ENCODE peak calls at places on chromosomes 3 and 15, in nine cellular contexts. Y is NB4, V is transverse colon, S is upper lobe of left lung, M is tibial nerve, B is K562, J is heart left ventricle, E is breast epithelium, A is A549. K is an unnamed sample.

GRCh38 chr3:61414456-61414855 is 146.9 kb upstream of the PTPRG start:
- DNase-seq in Y (no peak), V (no peak), S (no peak), M (no peak), B (no peak), J (no peak), E (no peak), A (no peak), K (no peak)

GRCh38 chr3:97981886-97982285 is 9.7 kb upstream of the RIOX2 start:
- DNase-seq in Y (no peak), V (no peak), S (no peak), M (peak), B (no peak), J (no peak), E (no peak), A (no peak), K (no peak)

GRCh38 chr15:55737373-55737772 is 5.6 kb downstream of the PRTG start:
- DNase-seq in Y (no peak), V (no peak), S (no peak), M (no peak), B (no peak), J (no peak), E (no peak), A (peak), K (no peak)

GRCh38 chr15:65336767-65337435 is 32.4 kb downstream of the RNU5B-1 start:
- DNase-seq in Y (no peak), V (no peak), S (no peak), M (no peak), B (no peak), J (no peak), E (no peak), A (no peak), K (no peak)

GRCh38 chr3:41190509-41191284 is 8.6 kb upstream of the CTNNB1 start:
- DNase-seq in Y (no peak), V (no peak), S (no peak), M (no peak), B (no peak), J (no peak), E (no peak), A (no peak), K (no peak)

GRCh38 chr15:92365079-92365478 is 28.6 kb upstream of the ST8SIA2 start:
- DNase-seq in Y (peak), V (peak), S (no peak), M (no peak), B (no peak), J (no peak), E (no peak), A (no peak), K (no peak)

GRCh38 chr3:156694536-156694935 is 20.1 kb downstream of the TIPARP start:
- DNase-seq in Y (no peak), V (no peak), S (no peak), M (no peak), B (no peak), J (no peak), E (no peak), A (no peak), K (no peak)

GRCh38 chr3:15431256-15431837 is 3.9 kb downstream of the EAF1 start:
- DNase-seq in Y (no peak), V (no peak), S (no peak), M (no peak), B (no peak), J (no peak), E (no peak), A (no peak), K (peak)

GRCh38 chr15:98650871-98651481 is 2.6 kb downstream of the IGF1R start:
- DNase-seq in Y (peak), V (peak), S (no peak), M (peak), B (no peak), J (no peak), E (peak), A (peak), K (no peak)

GRCh38 chr3:32384938-32385337 is 6.7 kb upstream of the CMTM7 start:
- DNase-seq in Y (peak), V (no peak), S (no peak), M (no peak), B (no peak), J (no peak), E (no peak), A (no peak), K (no peak)

GRCh38 chr3:132283440-132283839 is 33.8 kb upstream of the ACP3 start:
- DNase-seq in Y (peak), V (no peak), S (no peak), M (peak), B (no peak), J (no peak), E (no peak), A (no peak), K (no peak)

GRCh38 chr15:31177936-31178335 is 76.4 kb upstream of the TRPM1 start:
- DNase-seq in Y (no peak), V (no peak), S (no peak), M (no peak), B (no peak), J (no peak), E (no peak), A (no peak), K (no peak)

GRCh38 chr3:5330152-5330810 is 142.8 kb downstream of the EDEM1 start:
- DNase-seq in Y (no peak), V (no peak), S (no peak), M (no peak), B (peak), J (no peak), E (no peak), A (peak), K (no peak)

GRCh38 chr15:81257435-81257834 is 60.8 kb downstream of the IL16 start:
- DNase-seq in Y (no peak), V (no peak), S (no peak), M (no peak), B (no peak), J (no peak), E (no peak), A (no peak), K (peak)

GRCh38 chr3:186425788-186426730 is 64.0 kb upstream of the DGKG start:
- DNase-seq in Y (peak), V (no peak), S (no peak), M (peak), B (peak), J (no peak), E (peak), A (peak), K (no peak)

GRCh38 chr3:197186887-197187588 is 111.4 kb downstream of the DLG1 start:
- DNase-seq in Y (peak), V (no peak), S (no peak), M (peak), B (peak), J (no peak), E (no peak), A (peak), K (peak)

GRCh38 chr3:127044996-127045395 is 62.1 kb downstream of the PLXNA1 start:
- DNase-seq in Y (no peak), V (no peak), S (no peak), M (no peak), B (peak), J (peak), E (peak), A (peak), K (no peak)

GRCh38 chr15:64979252-64979710 is 10.4 kb downstream of the SPG21 start:
- DNase-seq in Y (no peak), V (no peak), S (no peak), M (no peak), B (no peak), J (no peak), E (no peak), A (no peak), K (no peak)

GRCh38 chr15:68609618-68610017 is 30.8 kb downstream of the CORO2B start:
- DNase-seq in Y (peak), V (peak), S (peak), M (peak), B (no peak), J (peak), E (peak), A (no peak), K (peak)

DNA sequence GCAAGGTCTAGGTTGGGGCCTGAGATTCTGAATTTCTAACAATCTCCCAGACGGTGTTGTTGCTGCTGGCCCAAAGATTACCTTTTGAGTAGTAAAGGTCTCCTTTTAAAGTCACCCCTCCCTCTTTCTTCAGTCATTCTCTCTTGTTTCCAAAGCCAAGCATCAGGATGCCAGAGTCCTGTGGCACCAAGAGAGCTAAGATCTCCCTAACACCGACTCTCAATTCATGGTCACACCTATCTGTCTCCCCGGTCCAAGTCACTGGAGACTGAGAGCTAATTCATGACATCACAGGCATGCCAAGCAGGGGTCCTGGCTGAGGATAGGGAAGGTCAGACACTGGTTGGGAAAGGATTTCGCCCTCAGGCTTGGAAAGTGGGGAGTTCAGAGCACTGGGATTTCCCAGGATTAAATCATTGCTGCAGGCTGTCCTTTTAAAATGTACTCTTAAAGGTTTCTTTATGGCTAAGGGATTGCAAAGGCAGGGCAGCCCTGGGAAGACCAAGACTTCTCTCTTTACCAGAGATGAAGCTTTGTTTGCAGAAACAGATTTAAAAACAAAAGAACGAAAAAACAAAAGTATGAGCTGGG is 7.3 kb downstream of the SHOX2 start:
- DNase-seq in Y (no peak), V (no peak), S (no peak), M (no peak), B (no peak), J (no peak), E (no peak), A (no peak), K (no peak)
- H3K4me3 ChIP-seq in Y (no peak), V (no peak), S (no peak), M (no peak), B (no peak), J (no peak), E (no peak), A (no peak), K (no peak)

GRCh38 chr3:182220013-182220412 is 508.3 kb downstream of the SOX2 start:
- DNase-seq in Y (no peak), V (no peak), S (no peak), M (no peak), B (no peak), J (no peak), E (no peak), A (no peak), K (no peak)
- TF ChIP-seq POLR2A in Y (no peak), V (no peak), S (no peak), M (no peak), B (no peak), J (no peak), E (no peak), A (no peak), K (no peak)

GRCh38 chr3:112149136-112149535 is 16.1 kb upstream of the GCSAM start:
- DNase-seq in Y (no peak), V (no peak), S (no peak), M (no peak), B (no peak), J (no peak), E (no peak), A (no peak), K (no peak)
- TF ChIP-seq CTCF in Y (no peak), V (no peak), S (no peak), M (no peak), B (no peak), J (no peak), E (no peak), A (no peak), K (no peak)

DNA sequence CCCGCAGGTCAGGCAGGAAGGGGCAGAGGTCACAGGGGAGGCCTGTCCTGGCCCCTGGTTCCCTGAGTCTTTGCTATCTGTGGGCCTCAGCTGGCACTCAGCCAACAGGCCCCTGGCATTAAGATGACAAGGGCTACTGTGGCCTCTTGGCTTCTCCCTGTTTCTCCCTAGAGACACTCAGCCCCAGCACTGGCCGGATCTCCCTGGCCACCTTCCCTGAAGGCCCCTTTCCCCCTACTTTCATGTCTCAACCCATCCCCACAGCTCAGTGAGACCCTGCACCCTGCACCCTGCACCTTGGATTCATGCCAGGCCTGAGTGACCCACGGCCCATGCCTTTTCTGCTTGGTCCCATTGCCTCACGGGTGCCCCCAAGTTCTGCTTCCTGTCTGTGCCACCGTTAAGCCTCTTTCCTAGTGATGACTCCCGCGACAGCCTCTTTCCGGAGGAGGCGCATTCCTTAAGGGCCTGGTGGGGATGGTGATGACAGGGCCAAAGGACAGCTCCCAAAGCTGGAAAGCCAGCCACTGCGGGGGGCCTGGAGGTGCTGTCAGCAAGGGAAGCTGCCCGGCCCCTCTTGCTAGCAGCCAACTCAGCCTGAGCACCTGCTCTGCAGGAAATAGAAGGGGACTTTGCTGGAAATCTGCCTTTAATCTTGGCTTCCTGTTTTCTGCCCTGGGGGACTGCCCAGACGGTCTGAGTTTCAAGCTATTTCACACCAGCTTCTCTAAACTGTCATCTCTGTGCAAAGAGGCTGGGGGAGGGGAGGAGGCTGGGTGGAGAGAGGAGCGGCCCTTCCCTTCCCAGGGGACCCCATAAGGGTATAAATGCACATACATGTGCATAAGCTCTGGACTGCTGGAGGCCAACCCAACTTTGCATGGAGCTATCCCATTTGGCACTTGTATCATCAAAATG is 4.8 kb upstream of the CSK start:
- DNase-seq in Y (peak), V (peak), S (no peak), M (no peak), B (no peak), J (no peak), E (no peak), A (no peak), K (no peak)
- H3K4me3 ChIP-seq in Y (peak), V (no peak), S (no peak), M (no peak), B (no peak), J (no peak), E (no peak), A (no peak), K (no peak)

GRCh38 chr3:53850895-53851294 is 4.5 kb downstream of the IL17RB start:
- DNase-seq in Y (no peak), V (no peak), S (no peak), M (peak), B (no peak), J (no peak), E (no peak), A (no peak), K (no peak)
- TF ChIP-seq POLR2A in Y (no peak), V (no peak), S (no peak), M (no peak), B (no peak), J (no peak), E (no peak), A (no peak), K (no peak)

GRCh38 chr3:12483364-12483763 is 916 bp upstream of the TSEN2 start:
- DNase-seq in Y (no peak), V (no peak), S (no peak), M (no peak), B (no peak), J (no peak), E (no peak), A (no peak), K (peak)

GRCh38 chr3:12484198-12484982 is at the start of gene TSEN2:
- DNase-seq in Y (peak), V (peak), S (peak), M (peak), B (peak), J (peak), E (peak), A (peak), K (peak)

GRCh38 chr3:12484983-12485327 is 675 bp downstream of the TSEN2 start:
- DNase-seq in Y (no peak), V (no peak), S (no peak), M (no peak), B (no peak), J (no peak), E (no peak), A (no peak), K (no peak)

GRCh38 chr3:12486001-12486400 is 1.7 kb downstream of the TSEN2 start:
- DNase-seq in Y (peak), V (no peak), S (no peak), M (no peak), B (no peak), J (no peak), E (no peak), A (no peak), K (no peak)

DNA sequence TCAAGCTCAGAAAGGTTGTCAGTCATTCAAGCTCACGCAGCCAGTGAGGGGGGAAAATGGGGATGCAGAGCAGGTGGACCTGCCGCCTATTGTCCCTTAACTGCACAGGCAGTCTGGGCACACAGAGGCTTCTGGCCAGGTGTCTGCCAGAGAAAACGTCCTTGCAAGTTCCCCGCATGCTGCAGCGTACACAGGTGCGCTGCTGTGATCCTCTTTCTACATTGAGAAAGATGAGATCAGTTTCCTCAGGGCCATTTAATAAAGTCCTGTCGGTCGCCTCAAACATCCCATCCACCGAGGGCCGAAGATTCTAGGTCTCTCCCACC is 445 bp upstream of the TSEN2 start:
- DNase-seq in Y (no peak), V (no peak), S (no peak), M (no peak), B (no peak), J (no peak), E (no peak), A (no peak), K (peak)
- TF ChIP-seq CTCF in Y (no peak), V (no peak), S (no peak), M (no peak), B (no peak), J (no peak), E (no peak), A (no peak), K (no peak)

DNA sequence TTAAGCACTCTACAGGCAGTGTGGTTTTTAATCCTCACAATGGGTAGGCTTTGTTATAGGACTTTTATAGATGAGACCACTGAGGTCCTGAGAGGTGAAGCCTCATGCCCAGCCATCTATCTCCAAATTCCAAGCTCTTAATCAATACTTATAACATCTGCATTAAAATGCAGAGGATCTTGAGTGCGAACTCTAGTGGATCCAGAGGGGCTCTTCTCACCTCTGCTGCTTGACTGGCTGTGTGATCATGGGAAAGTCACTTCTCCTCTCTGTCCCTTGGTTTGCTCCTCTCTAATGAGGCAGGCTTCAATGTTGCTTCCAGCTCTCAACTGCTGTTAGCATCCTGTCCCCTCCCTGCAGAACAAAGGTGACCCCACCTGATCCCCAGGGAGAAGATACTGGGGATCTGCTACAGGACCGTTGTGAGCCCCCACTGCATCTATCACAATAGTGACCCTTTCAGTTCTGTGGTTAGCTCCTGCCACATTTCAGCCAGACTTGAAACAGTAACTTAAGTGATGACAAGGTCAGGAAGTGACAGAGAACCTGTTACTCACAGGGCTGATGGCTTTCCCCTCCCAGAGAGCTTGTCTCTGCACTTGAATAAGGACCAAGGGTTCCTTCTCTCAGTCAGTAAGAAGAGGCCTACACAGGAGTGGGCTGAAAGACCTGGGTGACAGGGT is 1.3 kb downstream of the SLC27A2 start:
- DNase-seq in Y (peak), V (no peak), S (no peak), M (no peak), B (no peak), J (no peak), E (no peak), A (no peak), K (no peak)
- H3K4me3 ChIP-seq in Y (peak), V (peak), S (no peak), M (peak), B (peak), J (no peak), E (no peak), A (peak), K (no peak)

GRCh38 chr15:75452968-75453702 is 1.6 kb upstream of the SIN3A start:
- DNase-seq in Y (peak), V (peak), S (peak), M (peak), B (no peak), J (peak), E (peak), A (peak), K (peak)
- TF ChIP-seq POLR2A in Y (peak), V (no peak), S (no peak), M (no peak), B (no peak), J (no peak), E (no peak), A (no peak), K (no peak)